ENCODE peak calls at places on chromosomes 3 and 15, in eight cellular contexts. M is KBM-7; Y is WTC11; F is Calu3; R is stomach; Q is activated T-helper 1 cell treated with anti-CD3 and anti-CD28 coated beads, Interleukin-2, amount 50 U/mL, for 16 hours; L is NCI-H1436 treated with DMSO at 0.1 percent for 48 hours; K is stimulated activated CD8-positive, alpha-beta memory T cell treated with anti-CD3 and anti-CD28 coated beads, Interleukin-15, amount 100 ng/mL, for 4 hours. S is an unnamed sample.

GRCh38 chr15:25246641-25247417 is 192.0 kb downstream of the UBE3A start:
- DNase-seq in M (no peak), Y (peak; percentile 4), F (no peak), R (peak; percentile 19), Q (no peak), L (no peak), K (no peak), S (no peak)

GRCh38 chr3:82085356-82085755 is 323.9 kb upstream of the GBE1 start:
- DNase-seq in M (no peak), Y (no peak), F (no peak), R (no peak), Q (no peak), L (no peak), K (no peak), S (no peak)

GRCh38 chr3:172514678-172515077 is 8.6 kb downstream of the TNFSF10 start:
- DNase-seq in M (no peak), Y (no peak), F (no peak), R (no peak), Q (no peak), L (no peak), K (no peak), S (no peak)

GRCh38 chr3:124519844-124520243 is 210.4 kb upstream of the UMPS start:
- DNase-seq in M (no peak), Y (no peak), F (no peak), R (no peak), Q (no peak), L (no peak), K (no peak), S (no peak)

GRCh38 chr3:66991478-66991877 is 6.6 kb upstream of the KBTBD8 start:
- DNase-seq in M (peak; percentile 23), Y (no peak), F (peak; percentile 16), R (no peak), Q (no peak), L (no peak), K (no peak), S (no peak)

GRCh38 chr15:55846108-55846707 is 103.3 kb upstream of the PRTG start:
- DNase-seq in M (peak; percentile 79), Y (peak; percentile 29), F (peak; percentile 77), R (no peak), Q (no peak), L (no peak), K (no peak), S (peak; percentile 39)

GRCh38 chr15:69288531-69289311 is 10.0 kb upstream of the PAQR5 start:
- DNase-seq in M (no peak), Y (no peak), F (no peak), R (no peak), Q (no peak), L (no peak), K (no peak), S (no peak)

GRCh38 chr15:98760112-98760826 is 111.9 kb downstream of the IGF1R start:
- DNase-seq in M (no peak), Y (no peak), F (no peak), R (peak; percentile 72), Q (no peak), L (no peak), K (no peak), S (no peak)

GRCh38 chr3:11136871-11137626 is 17.2 kb upstream of the HRH1 start:
- DNase-seq in M (no peak), Y (no peak), F (peak; percentile 89), R (no peak), Q (no peak), L (no peak), K (no peak), S (no peak)

GRCh38 chr3:62965311-62965710 is 90.1 kb upstream of the CADPS start:
- DNase-seq in M (no peak), Y (no peak), F (no peak), R (no peak), Q (no peak), L (no peak), K (no peak), S (no peak)

GRCh38 chr15:72199721-72200212 is 2.2 kb upstream of the GRAMD2A start:
- DNase-seq in M (peak; percentile 91), Y (peak; percentile 76), F (peak; percentile 88), R (peak; percentile 85), Q (peak; percentile 50), L (no peak), K (peak; percentile 36), S (peak; percentile 92)

GRCh38 chr3:62371032-62371734 is 2.2 kb downstream of the FEZF2 start:
- DNase-seq in M (no peak), Y (peak; percentile 48), F (no peak), R (no peak), Q (no peak), L (no peak), K (no peak), S (no peak)

GRCh38 chr3:183532620-183533409 is 22.7 kb downstream of the KLHL6 start:
- DNase-seq in M (no peak), Y (no peak), F (no peak), R (no peak), Q (no peak), L (no peak), K (no peak), S (no peak)